ENCODE peak calls at places on chromosomes 1 and 21, in ten cellular contexts. N is naive thymus-derived CD4-positive, alpha-beta T cell; H is MM.1S; C is right cardiac atrium; D is stomach; E is spleen; Q is cardiac muscle cell; F is keratinocyte; V is ovary; O is tibial nerve. Z is an unnamed sample.
A peak's percentile ranks its signal among the peaks of the same experiment; 100 is the strongest.

GRCh38 chr1:201452881-201453280 is 16.1 kb downstream of the PHLDA3 start:
- DNase-seq in Q (no peak), C (no peak), N (no peak), F (no peak), D (no peak), V (no peak), O (no peak), H (no peak), E (no peak), Z (no peak)

GRCh38 chr1:177907000-177907399 is 62.9 kb downstream of the SEC16B start:
- DNase-seq in H (no peak), V (no peak), N (no peak), D (no peak), C (no peak), O (no peak), F (no peak), E (no peak), Q (no peak), Z (no peak)

GRCh38 chr21:43972850-43973633 is 39.1 kb upstream of the TRAPPC10 start:
- DNase-seq in C (peak; percentile 57), N (no peak), E (no peak), H (no peak), V (peak; percentile 48), F (no peak), Q (no peak), D (peak; percentile 34), O (no peak), Z (no peak)

GRCh38 chr1:243473281-243474210 is 217.7 kb downstream of the SDCCAG8 start:
- DNase-seq in V (no peak), E (no peak), N (no peak), D (no peak), Q (peak; percentile 55), C (no peak), O (no peak), H (no peak), F (no peak), Z (no peak)

GRCh38 chr1:218414060-218414728 is 69.1 kb downstream of the TGFB2 start:
- DNase-seq in F (no peak), N (no peak), H (no peak), D (no peak), O (no peak), C (no peak), V (no peak), E (no peak), Q (no peak), Z (no peak)

GRCh38 chr21:30486180-30486579 is 1.1 kb downstream of the KRTAP19-2 start:
- DNase-seq in O (no peak), D (no peak), E (no peak), F (no peak), H (no peak), C (no peak), Q (no peak), N (no peak), V (no peak), Z (no peak)

GRCh38 chr1:225146478-225146877 is 217.0 kb downstream of the DNAH14 start:
- DNase-seq in N (no peak), E (no peak), Q (no peak), H (no peak), F (no peak), O (no peak), C (no peak), V (no peak), D (no peak), Z (no peak)

GRCh38 chr21:46056450-46056903 is 41.4 kb upstream of the COL6A2 start:
- DNase-seq in N (no peak), Q (peak; percentile 97), E (peak; percentile 77), H (no peak), O (peak; percentile 58), F (no peak), C (peak; percentile 94), V (peak; percentile 95), D (peak; percentile 44), Z (peak; percentile 70)

GRCh38 chr1:36776256-36776655 is 258.1 kb downstream of the GRIK3 start:
- DNase-seq in C (no peak), H (no peak), F (no peak), E (no peak), N (no peak), Q (no peak), D (no peak), O (no peak), V (no peak), Z (no peak)

GRCh38 chr1:214446772-214447556 is 104.4 kb downstream of the PTPN14 start:
- DNase-seq in Q (peak; percentile 91), V (peak; percentile 44), O (no peak), F (no peak), D (peak; percentile 62), N (no peak), H (peak; percentile 70), C (no peak), E (no peak), Z (no peak)

GRCh38 chr1:53292690-53293089 is 35.2 kb downstream of the LRP8 start:
- DNase-seq in O (no peak), E (no peak), N (no peak), D (no peak), Q (no peak), H (no peak), C (no peak), F (no peak), V (no peak), Z (no peak)

GRCh38 chr1:29444081-29444715 is 207.9 kb downstream of the PTPRU start:
- DNase-seq in N (no peak), H (no peak), O (no peak), V (no peak), C (no peak), D (peak; percentile 9), Q (no peak), F (no peak), E (peak; percentile 29), Z (no peak)

GRCh38 chr1:248886237-248886895 is 19.7 kb upstream of the PGBD2 start:
- DNase-seq in H (no peak), C (no peak), N (no peak), O (no peak), E (no peak), F (no peak), Q (peak; percentile 68), V (no peak), D (no peak), Z (no peak)

DNA sequence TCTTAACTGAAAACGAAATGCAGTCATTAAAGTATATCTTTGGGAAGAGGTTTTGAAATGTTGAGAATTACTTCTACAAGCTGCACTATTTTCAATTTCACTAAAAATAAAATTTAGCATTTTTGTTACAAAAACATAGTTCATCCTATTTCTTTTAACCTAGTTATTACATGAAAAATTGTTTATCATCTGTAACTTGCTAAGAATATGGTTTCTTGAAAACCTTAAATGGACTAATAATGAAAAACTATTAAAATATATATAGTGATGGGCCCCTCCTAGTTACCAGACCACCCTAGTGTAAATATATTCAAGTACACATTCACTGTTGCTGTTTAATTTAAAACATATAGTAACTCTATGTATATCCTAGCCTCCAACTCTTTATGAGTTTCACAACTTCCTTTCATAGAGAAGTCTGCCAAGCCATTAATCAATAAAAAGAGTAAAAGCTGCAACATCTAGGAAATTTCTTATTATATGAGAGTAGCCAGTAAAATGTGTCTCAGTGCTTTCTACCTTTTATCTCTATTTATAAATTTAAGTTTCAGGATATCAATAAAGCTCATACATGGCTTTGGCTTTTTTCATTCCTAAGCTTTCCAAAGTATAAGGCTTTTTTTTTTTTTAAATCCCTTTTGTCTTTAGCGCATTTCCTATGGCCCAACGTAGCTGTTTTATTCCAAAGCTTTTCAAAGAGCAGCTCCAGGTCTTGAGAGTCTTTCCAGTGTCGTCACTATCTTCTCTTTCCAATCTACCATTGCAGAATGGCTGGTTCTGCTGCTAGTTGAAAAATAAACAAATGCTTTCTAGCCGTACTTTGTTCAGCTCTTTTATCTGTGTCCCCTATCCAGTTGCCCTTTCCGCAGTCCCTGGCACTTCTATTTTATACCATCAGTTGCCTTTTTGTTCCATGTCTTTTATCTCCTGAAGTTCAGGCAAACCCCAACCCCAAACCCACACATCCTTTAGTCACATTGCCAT is 6.5 kb downstream of the IRF2BP2 start:
- DNase-seq in C (no peak), D (no peak), Q (peak; percentile 67), F (no peak), E (no peak), O (no peak), N (no peak), V (no peak), H (no peak), Z (no peak)
- H3K4me1 ChIP-seq in C (no peaks in the 10 kb centered on the region), D (peaks cover 57% of the 10 kb centered on the region), Q (peaks cover 43% of the 10 kb centered on the region), F (peaks cover 49% of the 10 kb centered on the region), E (peaks cover 82% of the 10 kb centered on the region), O (peaks cover 69% of the 10 kb centered on the region), N (peaks cover 64% of the 10 kb centered on the region), V (peaks cover 8% of the 10 kb centered on the region), H (peaks cover 66% of the 10 kb centered on the region), Z (peaks cover 52% of the 10 kb centered on the region)

GRCh38 chr1:173865468-173866164 is 2.2 kb downstream of the GAS5 start:
- DNase-seq in Q (peak; percentile 9), H (no peak), D (no peak), F (no peak), O (no peak), C (no peak), E (no peak), V (no peak), N (no peak), Z (no peak)
- H3K4me1 ChIP-seq in Q (peaks cover 19% of the 10 kb centered on the region), H (peaks cover 43% of the 10 kb centered on the region), D (peaks cover 47% of the 10 kb centered on the region), F (peaks cover 30% of the 10 kb centered on the region), O (peaks cover 42% of the 10 kb centered on the region), C (peaks cover 7% of the 10 kb centered on the region), E (peaks cover 47% of the 10 kb centered on the region), V (peaks cover 5% of the 10 kb centered on the region), N (peaks cover 47% of the 10 kb centered on the region), Z (peaks cover 39% of the 10 kb centered on the region)

GRCh38 chr1:56534252-56534651 is 45.1 kb downstream of the PLPP3 start:
- DNase-seq in E (no peak), C (no peak), Q (no peak), V (no peak), H (no peak), D (no peak), F (no peak), N (no peak), O (no peak), Z (no peak)
- H3K4me1 ChIP-seq in E (no peaks in the 10 kb centered on the region), C (peaks cover 42% of the 10 kb centered on the region), Q (peaks cover 36% of the 10 kb centered on the region), V (peaks cover 17% of the 10 kb centered on the region), H (no peaks in the 10 kb centered on the region), D (peaks cover 75% of the 10 kb centered on the region), F (peaks cover 11% of the 10 kb centered on the region), N (no peaks in the 10 kb centered on the region), O (peaks cover 95% of the 10 kb centered on the region), Z (peaks cover 1% of the 10 kb centered on the region)

GRCh38 chr1:226719596-226720386 is 19.3 kb downstream of the ITPKB start:
- DNase-seq in H (no peak), C (no peak), D (no peak), E (no peak), F (no peak), V (no peak), Q (no peak), N (no peak), O (no peak), Z (no peak)

GRCh38 chr1:226716577-226716976 is 22.5 kb downstream of the ITPKB start:
- DNase-seq in O (no peak), H (no peak), N (no peak), V (no peak), F (no peak), E (no peak), D (no peak), Q (no peak), C (no peak), Z (no peak)

GRCh38 chr1:226714148-226714547 is 24.9 kb downstream of the ITPKB start:
- DNase-seq in V (no peak), N (no peak), C (no peak), E (no peak), D (no peak), H (no peak), Q (no peak), F (peak; percentile 68), O (no peak), Z (no peak)

GRCh38 chr1:226712779-226713420 is 26.2 kb downstream of the ITPKB start:
- DNase-seq in V (no peak), N (no peak), H (peak; percentile 76), E (no peak), Q (no peak), F (no peak), C (no peak), D (no peak), O (no peak), Z (no peak)

GRCh38 chr1:226717256-226717909 is 21.7 kb downstream of the ITPKB start:
- DNase-seq in H (no peak), C (peak; percentile 68), D (no peak), N (no peak), F (no peak), O (no peak), V (no peak), E (no peak), Q (no peak), Z (no peak)
- H3K4me1 ChIP-seq in H (peaks cover 19% of the 10 kb centered on the region), C (peaks cover 3% of the 10 kb centered on the region), D (peaks cover 73% of the 10 kb centered on the region), N (peaks cover 59% of the 10 kb centered on the region), F (peaks cover 6% of the 10 kb centered on the region), O (peaks cover 68% of the 10 kb centered on the region), V (no peaks in the 10 kb centered on the region), E (peaks cover 34% of the 10 kb centered on the region), Q (no peaks in the 10 kb centered on the region), Z (peaks cover 14% of the 10 kb centered on the region)